ENCODE peak calls at places on chromosome 20, in seven cellular contexts. G is stimulated activated effector memory CD8-positive, alpha-beta T cell treated with anti-CD3 and anti-CD28 coated beads, Interleukin-12 subunit alpha, Interleukin-12 subunit beta, amount 100 ng/mL, for 72 hours; S is mucosa of gallbladder; N is GF-D8; B is IMR-90; A is naive B cell; Q is T-helper 2 cell. V is an unnamed sample.

GRCh38 chr20:60484316-60484715 is 526.1 kb downstream of the CDH26 start:
- DNase-seq in B (no peak), S (no peak), N (no peak), A (no peak), Q (no peak), G (no peak), V (no peak)

GRCh38 chr20:60967431-60968316 is 284.4 kb upstream of the CDH4 start:
- DNase-seq in N (no peak), A (no peak), S (no peak), B (no peak), Q (no peak), G (no peak), V (no peak)

GRCh38 chr20:57392130-57392445 is 892 bp downstream of the RBM38 start:
- DNase-seq in A (no peak), N (no peak), Q (no peak), S (no peak), B (no peak), G (no peak), V (no peak)

GRCh38 chr20:47262365-47263013 is 94.0 kb downstream of the ZMYND8 start:
- DNase-seq in S (no peak), Q (no peak), N (no peak), G (no peak), B (no peak), A (peak; percentile 54), V (no peak)

GRCh38 chr20:23257848-23258746 is 92.5 kb upstream of the NXT1 start:
- DNase-seq in G (no peak), A (no peak), Q (no peak), S (no peak), B (peak; percentile 88), N (peak; percentile 70), V (no peak)

GRCh38 chr20:35317416-35317815 is 25.2 kb upstream of the FAM83C start:
- DNase-seq in A (no peak), S (no peak), G (no peak), B (peak; percentile 18), Q (no peak), N (no peak), V (no peak)

GRCh38 chr20:61756966-61757677 is 308.6 kb downstream of the TAF4 start:
- DNase-seq in S (no peak), G (no peak), Q (no peak), B (no peak), N (no peak), A (no peak), V (no peak)

GRCh38 chr20:24842591-24843442 is 106.3 kb upstream of the CST7 start:
- DNase-seq in G (no peak), A (peak; percentile 36), N (peak; percentile 57), S (no peak), Q (no peak), B (no peak), V (no peak)

GRCh38 chr20:57808266-57808866 is 98.6 kb upstream of the PMEPA1 start:
- DNase-seq in Q (no peak), B (no peak), A (no peak), S (no peak), N (no peak), G (no peak), V (no peak)

V was measured in T-helper 9 cell.